ENCODE peak calls at places on chromosomes 13 and 19, in six cellular contexts. C, D, V, Q, T and J are unnamed samples.

GRCh38 chr19:16608290-16608704 is 19.7 kb downstream of the MED26 start:
- DNase-seq in C (no peak), D (no peak), V (no peak), Q (no peak), T (no peak), J (no peak)

GRCh38 chr19:46599716-46600392 is 1.3 kb upstream of the CALM3 start:
- DNase-seq in C (no peak), D (no peak), V (no peak), Q (no peak), T (no peak), J (no peak)

GRCh38 chr19:43495082-43495481 is 9.5 kb downstream of the PHLDB3 start:
- DNase-seq in C (no peak), D (no peak), V (no peak), Q (no peak), T (no peak), J (no peak)

GRCh38 chr19:29596885-29597525 is 9.1 kb upstream of the POP4 start:
- DNase-seq in C (no peak), D (no peak), V (no peak), Q (no peak), T (peak), J (no peak)

GRCh38 chr13:102784501-102784900 is 10.9 kb upstream of the TEX30 start:
- DNase-seq in C (no peak), D (no peak), V (no peak), Q (no peak), T (no peak), J (no peak)

GRCh38 chr13:71217827-71218226 is 649.2 kb downstream of the DACH1 start:
- DNase-seq in C (no peak), D (no peak), V (no peak), Q (no peak), T (no peak), J (no peak)

GRCh38 chr19:55345101-55345817 is 5.6 kb downstream of the KMT5C start:
- DNase-seq in C (no peak), D (no peak), V (no peak), Q (no peak), T (no peak), J (no peak)

GRCh38 chr13:79423801-79424642 is 18.0 kb upstream of the RBM26 start:
- DNase-seq in C (no peak), D (no peak), V (peak), Q (no peak), T (peak), J (peak)

GRCh38 chr13:36432106-36432544 is at the start of gene CCNA1:
- DNase-seq in C (peak), D (peak), V (no peak), Q (no peak), T (no peak), J (peak)

GRCh38 chr13:113402471-113403254 is 38.7 kb upstream of the GRTP1 start:
- DNase-seq in C (peak), D (no peak), V (no peak), Q (no peak), T (no peak), J (no peak)

GRCh38 chr13:35789335-35790166 is 313.1 kb upstream of the MAB21L1 start:
- DNase-seq in C (no peak), D (no peak), V (peak), Q (no peak), T (peak), J (peak)

GRCh38 chr13:41213316-41213715 is 18.9 kb upstream of the KBTBD7 start:
- DNase-seq in C (no peak), D (no peak), V (no peak), Q (no peak), T (no peak), J (no peak)

GRCh38 chr13:48853381-48854102 is 122.2 kb upstream of the FNDC3A start:
- DNase-seq in C (no peak), D (no peak), V (no peak), Q (no peak), T (no peak), J (no peak)

GRCh38 chr13:69291292-69291906 is 816.2 kb upstream of the ATXN8OS start:
- DNase-seq in C (no peak), D (no peak), V (no peak), Q (no peak), T (no peak), J (no peak)

GRCh38 chr19:49061445-49061844 is 3.2 kb downstream of the NTF4 start:
- DNase-seq in C (no peak), D (no peak), V (no peak), Q (no peak), T (no peak), J (peak)

GRCh38 chr13:111344471-111345191 is 24.2 kb downstream of the TEX29 start:
- DNase-seq in C (peak), D (peak), V (no peak), Q (no peak), T (peak), J (peak)

GRCh38 chr19:44887648-44888047 is 3.4 kb upstream of the TOMM40 start:
- DNase-seq in C (no peak), D (no peak), V (no peak), Q (no peak), T (no peak), J (no peak)

GRCh38 chr19:40974633-40975037 is 16.4 kb upstream of the CYP2B6 start:
- DNase-seq in C (peak), D (peak), V (peak), Q (peak), T (peak), J (peak)

GRCh38 chr13:49020940-49021548 is 45.3 kb downstream of the FNDC3A start:
- DNase-seq in C (no peak), D (no peak), V (no peak), Q (no peak), T (no peak), J (no peak)

GRCh38 chr13:25570185-25570584 is 198.4 kb downstream of the ATP8A2 start:
- DNase-seq in C (no peak), D (no peak), V (no peak), Q (no peak), T (no peak), J (no peak)

GRCh38 chr19:14048439-14049153 is 13.3 kb downstream of the PALM3 start:
- DNase-seq in C (peak), D (peak), V (no peak), Q (no peak), T (peak), J (peak)

GRCh38 chr19:9914315-9915207 is 21.8 kb downstream of the OLFM2 start:
- DNase-seq in C (peak), D (peak), V (peak), Q (no peak), T (peak), J (peak)

GRCh38 chr13:96671073-96671472 is 323.2 kb downstream of the OXGR1 start:
- DNase-seq in C (no peak), D (no peak), V (no peak), Q (no peak), T (no peak), J (no peak)

GRCh38 chr19:9936151-9937000 is at the start of gene OLFM2:
- DNase-seq in C (peak), D (peak), V (no peak), Q (no peak), T (no peak), J (peak)

GRCh38 chr19:3275068-3275582 is 50.7 kb downstream of the CELF5 start:
- DNase-seq in C (peak), D (no peak), V (peak), Q (no peak), T (peak), J (peak)

GRCh38 chr13:63699948-63700347 is 2284.3 kb upstream of the PCDH20 start:
- DNase-seq in C (no peak), D (no peak), V (no peak), Q (no peak), T (no peak), J (no peak)

GRCh38 chr13:110106726-110107125 is 200.2 kb downstream of the COL4A1 start:
- DNase-seq in C (no peak), D (no peak), V (no peak), Q (no peak), T (no peak), J (no peak)

GRCh38 chr19:41222240-41222639 is 3.2 kb downstream of the AXL start:
- DNase-seq in C (no peak), D (no peak), V (no peak), Q (no peak), T (no peak), J (no peak)

GRCh38 chr19:55372316-55373081 is 2.2 kb upstream of the IL11 start:
- DNase-seq in C (no peak), D (no peak), V (no peak), Q (no peak), T (peak), J (no peak)

GRCh38 chr19:57068921-57069697 is 50.7 kb upstream of the USP29 start:
- DNase-seq in C (peak), D (peak), V (no peak), Q (no peak), T (peak), J (peak)

GRCh38 chr13:28338202-28338601 is 156.7 kb downstream of the FLT1 start:
- DNase-seq in C (no peak), D (no peak), V (no peak), Q (no peak), T (no peak), J (no peak)

GRCh38 chr19:44644391-44645016 is 794 bp downstream of the PVR start:
- DNase-seq in C (peak), D (peak), V (no peak), Q (no peak), T (peak), J (peak)

GRCh38 chr19:46660601-46661019 is 372 bp downstream of the DACT3 start:
- DNase-seq in C (peak), D (no peak), V (no peak), Q (no peak), T (no peak), J (peak)

GRCh38 chr13:94188173-94188869 is 291.2 kb downstream of the DCT start:
- DNase-seq in C (no peak), D (no peak), V (no peak), Q (no peak), T (no peak), J (no peak)

GRCh38 chr19:5406816-5407215 is 48.4 kb upstream of the ZNRF4 start:
- DNase-seq in C (no peak), D (no peak), V (no peak), Q (no peak), T (no peak), J (no peak)
- TF ChIP-seq ATF3 in C (no peak), D (no peak), V (no peak), Q (no peak), T (no peak), J (no peak)

DNA sequence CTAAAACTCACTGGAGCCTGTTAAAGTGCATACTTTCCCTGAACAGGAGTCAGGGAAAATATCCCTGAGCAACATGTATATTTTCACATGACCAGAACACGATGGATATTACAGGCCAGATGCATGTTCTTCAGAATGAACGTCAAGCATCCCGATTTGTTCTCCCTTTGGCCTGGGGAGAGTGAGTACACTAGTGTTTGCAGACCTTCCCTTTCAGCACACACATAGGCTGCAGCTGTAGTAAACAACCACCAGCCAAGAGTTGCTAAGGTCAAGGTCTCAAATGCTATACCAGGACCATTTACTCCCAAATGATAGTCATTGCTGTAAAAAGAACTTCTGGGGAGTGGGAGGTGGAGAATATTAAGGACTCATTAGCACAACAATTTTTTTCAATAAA is 3.0 kb downstream of the KLF12 start:
- DNase-seq in C (no peak), D (no peak), V (no peak), Q (no peak), T (peak), J (no peak)
- TF ChIP-seq ATF3 in C (no peak), D (no peak), V (no peak), Q (no peak), T (no peak), J (no peak)

GRCh38 chr19:11209892-11210655 is 12.7 kb upstream of the KANK2 start:
- DNase-seq in C (no peak), D (no peak), V (no peak), Q (no peak), T (no peak), J (no peak)
- TF ChIP-seq ATF3 in C (no peak), D (no peak), V (no peak), Q (no peak), T (no peak), J (no peak)

DNA sequence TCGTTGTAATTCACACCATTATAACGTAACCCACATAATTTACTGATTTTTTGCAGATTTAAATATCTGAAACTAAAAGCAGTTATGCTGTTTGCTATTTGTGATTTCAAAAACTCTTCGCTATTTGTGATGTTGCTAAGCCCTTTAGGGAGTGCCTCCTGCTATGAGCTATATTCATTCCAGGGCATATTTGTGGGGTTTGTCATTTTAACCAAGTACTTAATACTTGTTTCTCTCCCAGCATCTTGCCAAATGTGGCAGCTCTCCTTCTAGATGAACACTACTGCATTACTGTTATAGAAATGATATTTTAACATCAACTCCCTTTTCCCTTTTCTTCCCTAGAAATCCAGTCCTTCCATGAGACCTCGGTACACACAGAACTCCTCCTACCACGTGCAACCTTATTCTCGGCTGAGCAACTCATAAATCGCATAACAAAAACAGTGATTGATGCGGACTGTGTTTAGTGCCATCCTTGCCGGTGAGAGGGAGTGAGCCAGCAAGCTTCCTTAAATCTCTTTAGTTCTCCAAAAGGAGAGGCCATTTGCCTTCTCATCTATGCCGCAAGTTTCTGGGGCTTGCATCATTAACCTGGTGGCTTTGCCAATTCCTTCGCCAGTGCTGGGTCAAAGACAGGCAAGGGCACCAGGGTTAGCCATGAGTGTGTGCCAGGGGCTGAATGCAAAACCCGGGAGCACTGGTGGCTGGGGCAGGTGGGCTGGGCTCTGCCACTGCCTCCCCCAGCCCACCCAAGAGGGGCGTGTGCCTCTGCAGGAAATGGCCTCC is 33.4 kb downstream of the RFX2 start:
- DNase-seq in C (no peak), D (no peak), V (no peak), Q (no peak), T (no peak), J (no peak)
- TF ChIP-seq ATF3 in C (no peak), D (no peak), V (no peak), Q (no peak), T (no peak), J (no peak)

GRCh38 chr19:51019544-51019925 is at the start of gene KLK10:
- DNase-seq in C (no peak), D (no peak), V (no peak), Q (no peak), T (no peak), J (no peak)

GRCh38 chr19:51022526-51022925 is 3.0 kb upstream of the KLK10 start:
- DNase-seq in C (no peak), D (no peak), V (no peak), Q (no peak), T (no peak), J (no peak)

GRCh38 chr19:51023946-51024345 is 2.5 kb downstream of the KLK11 start:
- DNase-seq in C (no peak), D (no peak), V (no peak), Q (no peak), T (no peak), J (no peak)

GRCh38 chr19:51018745-51019543 is 565 bp downstream of the KLK10 start:
- DNase-seq in C (peak), D (peak), V (no peak), Q (no peak), T (no peak), J (no peak)

DNA sequence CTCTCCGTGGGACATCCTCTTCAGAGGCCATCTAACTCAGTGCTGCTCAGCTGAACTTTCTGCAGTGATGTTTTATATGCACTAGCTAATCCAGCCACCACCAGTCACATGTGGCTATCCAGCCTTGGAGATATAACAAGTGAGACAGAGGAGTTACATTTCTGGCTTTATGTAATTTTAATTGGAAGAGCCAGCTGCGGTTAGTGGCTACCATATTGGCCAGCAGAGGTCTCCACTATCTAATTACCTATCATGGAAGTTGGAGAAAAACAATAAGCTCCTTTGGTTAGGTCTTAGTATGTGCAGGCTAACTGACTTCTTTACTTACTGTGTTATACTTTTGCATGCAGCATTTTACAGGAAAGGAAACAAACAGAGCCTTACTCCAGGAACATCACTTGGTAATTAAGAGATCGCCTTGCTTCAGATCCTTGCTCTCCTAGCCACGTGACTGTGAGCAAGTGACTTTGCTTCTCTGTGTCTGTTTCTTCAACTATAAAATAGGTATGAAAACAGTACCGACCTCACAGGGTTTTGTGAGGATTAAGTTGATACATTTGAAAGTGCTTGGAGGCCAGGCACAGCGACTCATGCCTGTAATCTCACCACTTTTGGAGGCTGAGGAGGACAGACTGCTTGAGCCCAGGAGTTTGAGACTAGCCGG is 1.6 kb upstream of the KLK10 start:
- DNase-seq in C (no peak), D (no peak), V (no peak), Q (no peak), T (peak), J (peak)
- TF ChIP-seq ATF3 in C (no peak), D (no peak), V (no peak), Q (no peak), T (no peak), J (no peak)

GRCh38 chr19:31214086-31214485 is 135.2 kb downstream of the TSHZ3 start:
- DNase-seq in C (no peak), D (no peak), V (no peak), Q (no peak), T (no peak), J (peak)
- TF ChIP-seq ATF3 in C (no peak), D (no peak), V (no peak), Q (no peak), T (no peak), J (peak)

DNA sequence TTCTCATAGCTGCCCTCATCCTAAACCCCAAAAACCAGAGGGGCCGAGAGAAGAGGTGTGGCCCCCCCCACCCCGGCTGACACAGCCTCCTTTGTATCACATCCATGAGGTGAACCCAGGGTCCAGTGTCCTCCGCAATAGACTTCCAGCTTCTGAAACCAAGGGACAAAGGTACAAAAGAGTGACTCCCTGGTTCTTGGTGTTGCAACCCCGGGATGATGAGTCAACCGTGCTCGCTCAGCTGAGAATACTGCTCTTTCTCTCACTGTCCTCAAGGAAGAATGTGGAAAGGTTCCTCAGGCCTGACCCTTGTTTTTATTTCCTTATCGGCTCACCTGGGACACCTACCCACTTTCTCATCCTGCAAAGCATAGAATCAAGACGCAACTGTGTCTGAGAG is 5.5 kb downstream of the SLC15A1 start:
- DNase-seq in C (no peak), D (no peak), V (no peak), Q (no peak), T (peak), J (no peak)
- TF ChIP-seq ATF3 in C (no peak), D (no peak), V (no peak), Q (no peak), T (peak), J (no peak)